ENCODE peak calls at places on chromosomes 11 and 22, in eight cellular contexts. One of them, this sample, is unnamed.

GRCh38 chr11:8719260-8720190 is 36.9 kb downstream of the RPL27A start:
- DNase-seq in RPMI7951: peak
- DNase-seq in T47D: no peak
- DNase-seq in NCI-H1417: no peak
- DNase-seq in colonic mucosa: no peak
- DNase-seq in GOT3: peak
- DNase-seq in NCI-H1105: no peak
- DNase-seq in H4: peak
- DNase-seq in this sample: no peak

GRCh38 chr11:116928102-116928777 is 90.8 kb upstream of the APOA1 start:
- DNase-seq in RPMI7951: no peak
- DNase-seq in T47D: no peak
- DNase-seq in NCI-H1417: no peak
- DNase-seq in colonic mucosa: no peak
- DNase-seq in GOT3: no peak
- DNase-seq in NCI-H1105: no peak
- DNase-seq in H4: no peak
- DNase-seq in this sample: no peak

GRCh38 chr11:29224739-29225384 is 792.0 kb downstream of the KCNA4 start:
- DNase-seq in RPMI7951: no peak
- DNase-seq in T47D: no peak
- DNase-seq in NCI-H1417: no peak
- DNase-seq in colonic mucosa: no peak
- DNase-seq in GOT3: no peak
- DNase-seq in NCI-H1105: no peak
- DNase-seq in H4: no peak
- DNase-seq in this sample: no peak

GRCh38 chr11:11813288-11813962 is 28.3 kb upstream of the USP47 start:
- DNase-seq in RPMI7951: peak
- DNase-seq in T47D: no peak
- DNase-seq in NCI-H1417: no peak
- DNase-seq in colonic mucosa: no peak
- DNase-seq in GOT3: peak
- DNase-seq in NCI-H1105: no peak
- DNase-seq in H4: peak
- DNase-seq in this sample: no peak

GRCh38 chr11:33060271-33060670 is 20.9 kb downstream of the TCP11L1 start:
- DNase-seq in RPMI7951: no peak
- DNase-seq in T47D: no peak
- DNase-seq in NCI-H1417: no peak
- DNase-seq in colonic mucosa: no peak
- DNase-seq in GOT3: no peak
- DNase-seq in NCI-H1105: no peak
- DNase-seq in H4: no peak
- DNase-seq in this sample: no peak

GRCh38 chr11:126740857-126741256 is 259.7 kb downstream of the KIRREL3 start:
- DNase-seq in RPMI7951: no peak
- DNase-seq in T47D: no peak
- DNase-seq in NCI-H1417: no peak
- DNase-seq in colonic mucosa: no peak
- DNase-seq in GOT3: no peak
- DNase-seq in NCI-H1105: no peak
- DNase-seq in H4: no peak
- DNase-seq in this sample: no peak

GRCh38 chr22:20626811-20627210 is 119.4 kb downstream of the MED15 start:
- DNase-seq in RPMI7951: no peak
- DNase-seq in T47D: no peak
- DNase-seq in NCI-H1417: no peak
- DNase-seq in colonic mucosa: no peak
- DNase-seq in GOT3: no peak
- DNase-seq in NCI-H1105: no peak
- DNase-seq in H4: no peak
- DNase-seq in this sample: no peak

GRCh38 chr11:69373251-69373635 is 79.3 kb downstream of the MYEOV start:
- DNase-seq in RPMI7951: no peak
- DNase-seq in T47D: no peak
- DNase-seq in NCI-H1417: no peak
- DNase-seq in colonic mucosa: peak
- DNase-seq in GOT3: no peak
- DNase-seq in NCI-H1105: no peak
- DNase-seq in H4: no peak
- DNase-seq in this sample: no peak

GRCh38 chr22:23530106-23530505 is 50.0 kb downstream of the IGLL1 start:
- DNase-seq in RPMI7951: no peak
- DNase-seq in T47D: no peak
- DNase-seq in NCI-H1417: no peak
- DNase-seq in colonic mucosa: no peak
- DNase-seq in GOT3: no peak
- DNase-seq in NCI-H1105: no peak
- DNase-seq in H4: no peak
- DNase-seq in this sample: no peak

GRCh38 chr11:131689049-131689925 is 318.9 kb downstream of the NTM start:
- DNase-seq in RPMI7951: no peak
- DNase-seq in T47D: no peak
- DNase-seq in NCI-H1417: no peak
- DNase-seq in colonic mucosa: peak
- DNase-seq in GOT3: no peak
- DNase-seq in NCI-H1105: no peak
- DNase-seq in H4: no peak
- DNase-seq in this sample: no peak

GRCh38 chr22:21587803-21588611 is 20.5 kb downstream of the UBE2L3 start:
- DNase-seq in RPMI7951: peak
- DNase-seq in T47D: no peak
- DNase-seq in NCI-H1417: no peak
- DNase-seq in colonic mucosa: no peak
- DNase-seq in GOT3: no peak
- DNase-seq in NCI-H1105: no peak
- DNase-seq in H4: no peak
- DNase-seq in this sample: no peak

GRCh38 chr22:44130076-44130711 is 50.5 kb upstream of the PARVG start:
- DNase-seq in RPMI7951: no peak
- DNase-seq in T47D: no peak
- DNase-seq in NCI-H1417: peak
- DNase-seq in colonic mucosa: no peak
- DNase-seq in GOT3: no peak
- DNase-seq in NCI-H1105: no peak
- DNase-seq in H4: no peak
- DNase-seq in this sample: no peak

GRCh38 chr11:73359930-73360742 is 16.1 kb upstream of the RELT start:
- DNase-seq in RPMI7951: peak
- DNase-seq in T47D: peak
- DNase-seq in NCI-H1417: peak
- DNase-seq in colonic mucosa: no peak
- DNase-seq in GOT3: no peak
- DNase-seq in NCI-H1105: peak
- DNase-seq in H4: no peak
- DNase-seq in this sample: no peak

GRCh38 chr11:3130269-3131071 is 34.6 kb downstream of the OSBPL5 start:
- DNase-seq in RPMI7951: no peak
- DNase-seq in T47D: peak
- DNase-seq in NCI-H1417: no peak
- DNase-seq in colonic mucosa: no peak
- DNase-seq in GOT3: no peak
- DNase-seq in NCI-H1105: peak
- DNase-seq in H4: no peak
- DNase-seq in this sample: peak

GRCh38 chr22:26949193-26949592 is 291.8 kb downstream of the MIAT start:
- DNase-seq in RPMI7951: peak
- DNase-seq in T47D: peak
- DNase-seq in NCI-H1417: no peak
- DNase-seq in colonic mucosa: no peak
- DNase-seq in GOT3: no peak
- DNase-seq in NCI-H1105: no peak
- DNase-seq in H4: peak
- DNase-seq in this sample: no peak

GRCh38 chr11:60242607-60243292 is at the start of gene MS4A4E:
- DNase-seq in RPMI7951: no peak
- DNase-seq in T47D: no peak
- DNase-seq in NCI-H1417: no peak
- DNase-seq in colonic mucosa: no peak
- DNase-seq in GOT3: no peak
- DNase-seq in NCI-H1105: no peak
- DNase-seq in H4: no peak
- DNase-seq in this sample: no peak

GRCh38 chr11:112229746-112230433 is 3.7 kb downstream of the PTS start:
- DNase-seq in RPMI7951: no peak
- DNase-seq in T47D: no peak
- DNase-seq in NCI-H1417: no peak
- DNase-seq in colonic mucosa: no peak
- DNase-seq in GOT3: no peak
- DNase-seq in NCI-H1105: no peak
- DNase-seq in H4: no peak
- DNase-seq in this sample: no peak

GRCh38 chr22:37431811-37432707 is 4.8 kb upstream of the ELFN2 start:
- DNase-seq in RPMI7951: peak
- DNase-seq in T47D: no peak
- DNase-seq in NCI-H1417: no peak
- DNase-seq in colonic mucosa: no peak
- DNase-seq in GOT3: peak
- DNase-seq in NCI-H1105: no peak
- DNase-seq in H4: peak
- DNase-seq in this sample: no peak

GRCh38 chr11:79503028-79503427 is 62.2 kb upstream of the TENM4 start:
- DNase-seq in RPMI7951: peak
- DNase-seq in T47D: no peak
- DNase-seq in NCI-H1417: no peak
- DNase-seq in colonic mucosa: no peak
- DNase-seq in GOT3: no peak
- DNase-seq in NCI-H1105: no peak
- DNase-seq in H4: no peak
- DNase-seq in this sample: no peak

GRCh38 chr11:111308140-111308539 is 9.8 kb downstream of the POU2AF3 start:
- DNase-seq in RPMI7951: no peak
- DNase-seq in T47D: no peak
- DNase-seq in NCI-H1417: peak
- DNase-seq in colonic mucosa: peak
- DNase-seq in GOT3: no peak
- DNase-seq in NCI-H1105: peak
- DNase-seq in H4: no peak
- DNase-seq in this sample: peak

GRCh38 chr11:719214-720016 is 13.4 kb downstream of the EPS8L2 start:
- DNase-seq in RPMI7951: no peak
- DNase-seq in T47D: no peak
- DNase-seq in NCI-H1417: no peak
- DNase-seq in colonic mucosa: peak
- DNase-seq in GOT3: no peak
- DNase-seq in NCI-H1105: no peak
- DNase-seq in H4: no peak
- DNase-seq in this sample: no peak

This sample was measured in NCI-H526.